ENCODE peak calls at places on chromosomes 6 and 20, in nine cellular contexts. T is neural crest cell, M is GM20000, U is sigmoid colon, X is heart right ventricle, L is upper lobe of right lung, V is Panc1, Z is RWPE1, S is IMR-90. C is an unnamed sample.

GRCh38 chr6:42702200-42702599 is 20.2 kb downstream of the PRPH2 start:
- DNase-seq in T (no peak), M (no peak), U (no peak), X (no peak), L (no peak), V (no peak), Z (peak), S (peak), C (no peak)

GRCh38 chr6:137571854-137572253 is 77.7 kb upstream of the OLIG3 start:
- DNase-seq in T (peak), M (peak), U (no peak), X (no peak), L (no peak), V (no peak), Z (peak), S (peak), C (peak)

GRCh38 chr6:94065707-94066337 is 646.5 kb upstream of the EPHA7 start:
- DNase-seq in T (no peak), M (no peak), U (no peak), X (no peak), L (no peak), V (no peak), Z (no peak), S (no peak), C (no peak)

GRCh38 chr20:62447143-62447869 is 20.0 kb upstream of the RBBP8NL start:
- DNase-seq in T (no peak), M (no peak), U (no peak), X (no peak), L (no peak), V (no peak), Z (no peak), S (no peak), C (no peak)

GRCh38 chr6:37618916-37619605 is 78.6 kb downstream of the MDGA1 start:
- DNase-seq in T (no peak), M (no peak), U (peak), X (no peak), L (no peak), V (no peak), Z (no peak), S (no peak), C (no peak)

GRCh38 chr6:119481981-119482380 is 132.4 kb upstream of the MAN1A1 start:
- DNase-seq in T (no peak), M (no peak), U (no peak), X (no peak), L (no peak), V (no peak), Z (no peak), S (no peak), C (no peak)

GRCh38 chr6:88538130-88538706 is 372.1 kb upstream of the CNR1 start:
- DNase-seq in T (peak), M (peak), U (no peak), X (no peak), L (no peak), V (no peak), Z (peak), S (no peak), C (no peak)

GRCh38 chr6:135438907-135439535 is 58.5 kb downstream of the AHI1 start:
- DNase-seq in T (no peak), M (peak), U (no peak), X (no peak), L (no peak), V (peak), Z (peak), S (peak), C (no peak)

GRCh38 chr6:786946-787763 is 94.2 kb upstream of the EXOC2 start:
- DNase-seq in T (no peak), M (peak), U (no peak), X (no peak), L (no peak), V (peak), Z (no peak), S (peak), C (no peak)

GRCh38 chr6:438634-439170 is 47.1 kb downstream of the IRF4 start:
- DNase-seq in T (no peak), M (no peak), U (no peak), X (no peak), L (no peak), V (no peak), Z (no peak), S (no peak), C (no peak)

GRCh38 chr6:75770844-75771243 is 21.8 kb downstream of the MYO6 start:
- DNase-seq in T (no peak), M (no peak), U (no peak), X (no peak), L (no peak), V (no peak), Z (no peak), S (no peak), C (no peak)

GRCh38 chr6:47353822-47354221 is 44.1 kb upstream of the TNFRSF21 start:
- DNase-seq in T (no peak), M (no peak), U (no peak), X (no peak), L (no peak), V (no peak), Z (no peak), S (no peak), C (no peak)

GRCh38 chr6:56742122-56742791 is 99.6 kb upstream of the DST start:
- DNase-seq in T (no peak), M (no peak), U (no peak), X (no peak), L (no peak), V (no peak), Z (no peak), S (peak), C (no peak)

GRCh38 chr6:43228951-43229802 is at the start of gene DNPH1:
- DNase-seq in T (peak), M (peak), U (peak), X (peak), L (peak), V (no peak), Z (peak), S (peak), C (peak)

GRCh38 chr6:141117869-141118268 is 1014.9 kb upstream of the GJE1 start:
- DNase-seq in T (no peak), M (no peak), U (no peak), X (no peak), L (no peak), V (no peak), Z (no peak), S (no peak), C (no peak)

GRCh38 chr20:21396921-21397340 is 395 bp downstream of the NKX2-4 start:
- DNase-seq in T (no peak), M (peak), U (no peak), X (no peak), L (peak), V (no peak), Z (no peak), S (no peak), C (no peak)

GRCh38 chr6:52522151-52522626 is 54.7 kb downstream of the TRAM2 start:
- DNase-seq in T (no peak), M (no peak), U (peak), X (peak), L (no peak), V (no peak), Z (no peak), S (peak), C (no peak)

GRCh38 chr6:51608932-51609331 is 478.5 kb downstream of the PKHD1 start:
- DNase-seq in T (no peak), M (no peak), U (no peak), X (no peak), L (no peak), V (no peak), Z (no peak), S (no peak), C (no peak)

GRCh38 chr6:71349395-71349794 is 60.8 kb downstream of the OGFRL1 start:
- DNase-seq in T (no peak), M (peak), U (no peak), X (no peak), L (no peak), V (no peak), Z (peak), S (peak), C (no peak)

GRCh38 chr6:135870722-135871121 is 19.2 kb downstream of the PDE7B start:
- DNase-seq in T (no peak), M (no peak), U (no peak), X (no peak), L (no peak), V (no peak), Z (no peak), S (peak), C (no peak)

GRCh38 chr6:84645563-84646266 is 118.7 kb downstream of the TBX18 start:
- DNase-seq in T (no peak), M (no peak), U (no peak), X (no peak), L (no peak), V (no peak), Z (peak), S (peak), C (no peak)

GRCh38 chr6:84645000-84645399 is 119.4 kb downstream of the TBX18 start:
- DNase-seq in T (no peak), M (no peak), U (no peak), X (no peak), L (no peak), V (no peak), Z (peak), S (peak), C (no peak)

GRCh38 chr6:84652356-84653026 is 111.9 kb downstream of the TBX18 start:
- DNase-seq in T (no peak), M (no peak), U (no peak), X (no peak), L (no peak), V (no peak), Z (peak), S (peak), C (no peak)

GRCh38 chr6:84651583-84651982 is 112.8 kb downstream of the TBX18 start:
- DNase-seq in T (no peak), M (no peak), U (no peak), X (no peak), L (no peak), V (no peak), Z (no peak), S (no peak), C (no peak)

GRCh38 chr6:84648444-84648843 is 116.0 kb downstream of the TBX18 start:
- DNase-seq in T (no peak), M (no peak), U (no peak), X (no peak), L (no peak), V (no peak), Z (no peak), S (no peak), C (no peak)
- TF ChIP-seq CTCF in T (no peak), M (no peak), U (no peak), X (no peak), L (no peak), V (no peak), Z (no peak), S (no peak), C (no peak)

GRCh38 chr20:63519765-63520593 is 586 bp upstream of the PPDPF start:
- DNase-seq in T (peak), M (peak), U (no peak), X (peak), L (peak), V (no peak), Z (peak), S (peak), C (peak)
- TF ChIP-seq CTCF in T (peak), M (no peak), U (no peak), X (peak), L (peak), V (peak), Z (peak), S (peak), C (no peak)

DNA sequence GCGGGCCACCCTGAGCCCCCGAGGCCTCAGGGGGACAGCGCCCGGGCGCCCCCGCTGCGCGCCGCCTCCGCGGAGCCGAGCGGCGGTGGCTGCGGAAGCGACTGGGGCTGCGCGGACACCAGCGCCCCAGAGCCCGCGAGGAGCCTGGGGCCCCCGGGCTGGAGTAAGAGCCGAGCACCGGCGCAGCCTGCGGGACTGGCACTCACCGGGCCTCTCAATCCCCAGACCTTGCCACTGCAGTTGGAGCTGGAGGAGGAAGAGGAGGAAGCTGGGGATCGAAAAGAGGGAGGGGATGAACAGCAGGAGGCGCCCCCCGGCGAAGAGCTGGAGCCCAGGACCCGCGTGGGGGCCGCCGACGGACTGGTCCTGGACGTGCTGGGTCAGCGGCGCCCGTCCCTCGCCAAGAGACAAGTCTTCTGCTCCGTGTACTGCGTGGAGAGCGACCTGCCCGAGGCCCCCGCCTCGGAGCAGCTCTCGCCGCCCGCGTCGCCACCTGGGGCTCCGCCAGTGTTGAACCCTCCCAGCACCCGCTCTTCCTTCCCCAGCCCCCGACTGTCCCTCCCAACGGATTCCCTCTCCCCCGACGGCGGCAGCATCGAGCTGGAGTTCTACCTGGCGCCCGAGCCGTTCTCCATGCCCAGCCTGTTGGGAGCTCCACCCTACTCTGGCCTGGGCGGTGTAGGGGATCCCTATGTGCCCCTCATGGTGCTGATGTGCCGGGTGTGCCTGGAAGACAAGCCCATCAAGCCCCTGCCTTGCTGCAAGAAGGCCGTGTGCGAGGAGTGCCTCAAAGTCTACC is 579 bp downstream of the RNF217 start:
- DNase-seq in T (peak), M (peak), U (peak), X (peak), L (peak), V (no peak), Z (no peak), S (peak), C (no peak)
- TF ChIP-seq CTCF in T (no peak), M (no peak), U (no peak), X (peak), L (peak), V (peak), Z (no peak), S (no peak), C (no peak)

GRCh38 chr6:143064996-143065683 is 4.5 kb downstream of the AIG1 start:
- DNase-seq in T (no peak), M (no peak), U (no peak), X (no peak), L (no peak), V (no peak), Z (no peak), S (no peak), C (no peak)
- TF ChIP-seq CTCF in T (no peak), M (no peak), U (no peak), X (no peak), L (no peak), V (no peak), Z (no peak), S (no peak), C (no peak)

GRCh38 chr6:70221025-70221714 is 81.7 kb downstream of the COL9A1 start:
- DNase-seq in T (no peak), M (peak), U (no peak), X (no peak), L (no peak), V (peak), Z (peak), S (peak), C (no peak)
- TF ChIP-seq CTCF in T (peak), M (peak), U (peak), X (peak), L (peak), V (peak), Z (peak), S (peak), C (peak)